ENCODE peak calls at places on chromosomes 2 and 18, in ten cellular contexts. Z is esophagus squamous epithelium; N is HuH-7.5; W is neural crest cell; B is putamen; O is cerebellum; I is stimulated activated CD4-positive, alpha-beta T cell treated with anti-CD3 and anti-CD28 coated beads, TNF-alpha, amount 100 ng/mL, for 48 hours; J is fibroblast of lung; Q is iPS DF 6.9; U is foreskin fibroblast. H is an unnamed sample.

GRCh38 chr18:7370375-7370774 is 139.5 kb downstream of the LRRC30 start:
- DNase-seq in I (no peak), Z (no peak), N (no peak), B (no peak), O (no peak), W (no peak), J (no peak), Q (no peak), U (no peak), H (no peak)

GRCh38 chr2:188244383-188244782 is 47.3 kb upstream of the GULP1 start:
- DNase-seq in O (no peak), Q (no peak), I (no peak), J (no peak), Z (no peak), W (no peak), B (peak; percentile 55), N (no peak), U (peak; percentile 3), H (no peak)

GRCh38 chr2:240479111-240479501 is 43.6 kb downstream of the GPC1 start:
- DNase-seq in J (no peak), U (no peak), I (no peak), Z (no peak), Q (no peak), B (no peak), N (no peak), O (no peak), W (no peak), H (no peak)

GRCh38 chr2:69139778-69140177 is 126.8 kb downstream of the ANTXR1 start:
- DNase-seq in W (no peak), I (no peak), Z (no peak), U (no peak), Q (no peak), N (no peak), J (no peak), B (no peak), O (no peak), H (no peak)

GRCh38 chr2:239158641-239159475 is 242.0 kb downstream of the HDAC4 start:
- DNase-seq in N (no peak), O (no peak), Q (no peak), Z (no peak), I (no peak), W (no peak), J (no peak), B (no peak), U (no peak), H (no peak)

GRCh38 chr2:206531996-206532543 is 88.7 kb downstream of the ADAM23 start:
- DNase-seq in N (no peak), Q (no peak), W (no peak), U (peak; percentile 7), J (peak; percentile 21), B (no peak), Z (no peak), O (no peak), I (no peak), H (no peak)

GRCh38 chr2:18251486-18251885 is 309.0 kb downstream of the RDH14 start:
- DNase-seq in O (no peak), N (no peak), W (no peak), Z (no peak), U (no peak), J (no peak), I (no peak), Q (no peak), B (no peak), H (no peak)

GRCh38 chr18:48819781-48820482 is 130.8 kb downstream of the SMAD7 start:
- DNase-seq in I (no peak), N (no peak), O (no peak), Q (no peak), Z (no peak), B (no peak), J (no peak), U (no peak), W (no peak), H (no peak)

GRCh38 chr2:45412754-45413379 is 198.2 kb downstream of the SRBD1 start:
- DNase-seq in U (no peak), J (peak; percentile 65), B (no peak), N (no peak), W (no peak), O (no peak), I (no peak), Z (no peak), Q (peak; percentile 37), H (no peak)

GRCh38 chr18:69161383-69162028 is 239.2 kb upstream of the DOK6 start:
- DNase-seq in J (peak; percentile 19), W (no peak), Z (no peak), O (peak; percentile 46), I (no peak), N (peak; percentile 6), B (peak; percentile 50), U (no peak), Q (no peak), H (no peak)

GRCh38 chr2:15939854-15940660 is at the start of gene MYCN:
- DNase-seq in O (no peak), U (no peak), Q (no peak), J (peak; percentile 33), I (no peak), B (peak; percentile 84), Z (no peak), N (peak; percentile 78), W (peak; percentile 85), H (peak; percentile 54)

GRCh38 chr18:13439475-13439874 is 220.9 kb downstream of the LDLRAD4 start:
- DNase-seq in I (no peak), U (no peak), W (no peak), N (no peak), O (no peak), Q (no peak), Z (no peak), J (no peak), B (no peak), H (no peak)

GRCh38 chr2:193518061-193518817 is 1323.5 kb upstream of the TMEFF2 start:
- DNase-seq in B (no peak), Q (no peak), Z (no peak), N (no peak), I (no peak), W (no peak), J (peak; percentile 1), U (peak; percentile 76), O (no peak), H (no peak)

GRCh38 chr2:8073928-8074327 is 607.9 kb upstream of the ID2 start:
- DNase-seq in O (no peak), N (no peak), Z (no peak), Q (no peak), B (no peak), W (no peak), U (no peak), I (no peak), J (no peak), H (no peak)

GRCh38 chr2:101717041-101717817 is 19.7 kb downstream of the MAP4K4 start:
- DNase-seq in Q (no peak), J (no peak), B (no peak), Z (peak; percentile 13), O (no peak), U (no peak), N (no peak), W (no peak), I (no peak), H (no peak)